ENCODE peak calls at places on chromosomes 7 and 10, in five cellular contexts. B, L, X, D and P are unnamed samples.

GRCh38 chr7:47304727-47305719 is 276.9 kb downstream of the TNS3 start:
- DNase-seq in B (no peak), L (no peak), X (no peak), D (no peak), P (no peak)

GRCh38 chr7:130649004-130649790 is 19.4 kb downstream of the COPG2 start:
- DNase-seq in B (no peak), L (peak; percentile 63), X (no peak), D (no peak), P (no peak)

GRCh38 chr10:43218206-43218950 is 48.5 kb downstream of the RASGEF1A start:
- DNase-seq in B (no peak), L (no peak), X (no peak), D (no peak), P (no peak)

GRCh38 chr7:4665661-4666060 is 16.4 kb upstream of the FOXK1 start:
- DNase-seq in B (no peak), L (no peak), X (peak; percentile 80), D (no peak), P (no peak)

GRCh38 chr10:15046626-15047025 is 2.9 kb downstream of the OLAH start:
- DNase-seq in B (no peak), L (no peak), X (no peak), D (no peak), P (no peak)

GRCh38 chr7:4788627-4789189 is 13.3 kb downstream of the AP5Z1 start:
- DNase-seq in B (no peak), L (no peak), X (no peak), D (no peak), P (no peak)

GRCh38 chr10:17784701-17785100 is 24.4 kb upstream of the MRC1 start:
- DNase-seq in B (no peak), L (no peak), X (peak; percentile 11), D (no peak), P (no peak)

GRCh38 chr10:111360260-111360925 is 283.6 kb downstream of the ADRA2A start:
- DNase-seq in B (peak; percentile 17), L (peak; percentile 23), X (no peak), D (peak; percentile 51), P (no peak)

GRCh38 chr7:28311670-28312069 is 100.6 kb upstream of the CREB5 start:
- DNase-seq in B (no peak), L (no peak), X (no peak), D (no peak), P (no peak)

GRCh38 chr7:35253680-35254495 is at the start of gene TBX20:
- DNase-seq in B (no peak), L (no peak), X (peak; percentile 35), D (peak; percentile 35), P (no peak)

GRCh38 chr7:55964261-55964801 is at the start of gene NIPSNAP2:
- DNase-seq in B (no peak), L (no peak), X (peak; percentile 44), D (peak; percentile 64), P (no peak)

GRCh38 chr10:88715517-88715916 is 9.5 kb downstream of the LIPK start:
- DNase-seq in B (no peak), L (no peak), X (no peak), D (no peak), P (no peak)

GRCh38 chr10:124588736-124589451 is 127.3 kb downstream of the LHPP start:
- DNase-seq in B (no peak), L (no peak), X (peak; percentile 22), D (peak; percentile 37), P (no peak)

GRCh38 chr10:6019796-6020195 is 42.4 kb downstream of the IL2RA start:
- DNase-seq in B (no peak), L (no peak), X (no peak), D (no peak), P (no peak)

GRCh38 chr10:30985552-30985951 is 46.1 kb downstream of the ZNF438 start:
- DNase-seq in B (no peak), L (no peak), X (peak; percentile 74), D (no peak), P (no peak)

GRCh38 chr7:101824440-101824839 is 7.0 kb downstream of the CUX1 start:
- DNase-seq in B (no peak), L (no peak), X (no peak), D (no peak), P (no peak)

GRCh38 chr7:77430927-77431326 is 14.8 kb upstream of the GSAP start:
- DNase-seq in B (no peak), L (no peak), X (no peak), D (no peak), P (no peak)

GRCh38 chr7:93728292-93728691 is 153.8 kb upstream of the CALCR start:
- DNase-seq in B (no peak), L (no peak), X (no peak), D (no peak), P (no peak)

GRCh38 chr7:35593896-35594295 is 101.0 kb downstream of the HERPUD2 start:
- DNase-seq in B (no peak), L (no peak), X (no peak), D (no peak), P (no peak)

GRCh38 chr10:48684792-48685651 is at the start of gene WDFY4:
- DNase-seq in B (no peak), L (no peak), X (no peak), D (no peak), P (no peak)

GRCh38 chr10:124977648-124978375 is 35.9 kb downstream of the ZRANB1 start:
- DNase-seq in B (no peak), L (no peak), X (no peak), D (no peak), P (no peak)

GRCh38 chr10:86311900-86312299 is 54.7 kb downstream of the GRID1 start:
- DNase-seq in B (no peak), L (no peak), X (no peak), D (no peak), P (no peak)

GRCh38 chr7:27392477-27392876 is 149.9 kb downstream of the EVX1 start:
- DNase-seq in B (no peak), L (no peak), X (no peak), D (no peak), P (no peak)

GRCh38 chr7:130628901-130629300 is 39.6 kb downstream of the COPG2 start:
- DNase-seq in B (no peak), L (no peak), X (no peak), D (no peak), P (no peak)

GRCh38 chr10:99395750-99396445 is 34.5 kb downstream of the GOT1 start:
- DNase-seq in B (no peak), L (no peak), X (peak; percentile 57), D (no peak), P (no peak)

GRCh38 chr10:17009228-17009700 is 120.3 kb downstream of the CUBN start:
- DNase-seq in B (no peak), L (no peak), X (peak; percentile 46), D (no peak), P (no peak)

GRCh38 chr10:77156406-77156879 is 481.2 kb downstream of the KCNMA1 start:
- DNase-seq in B (no peak), L (no peak), X (peak; percentile 83), D (no peak), P (no peak)

GRCh38 chr7:155457544-155458316 is at the start of gene EN2:
- DNase-seq in B (no peak), L (no peak), X (peak; percentile 6), D (no peak), P (no peak)

GRCh38 chr7:101673951-101674350 is 44.9 kb upstream of the MYL10 start:
- DNase-seq in B (no peak), L (no peak), X (no peak), D (no peak), P (no peak)

GRCh38 chr7:145774777-145775176 is 341.8 kb upstream of the CNTNAP2 start:
- DNase-seq in B (no peak), L (no peak), X (no peak), D (no peak), P (no peak)
- TF ChIP-seq POLR2AphosphoS5 in B (no peak), L (no peak), X (no peak), D (no peak), P (no peak)

GRCh38 chr7:68074242-68074641 is 1077.6 kb downstream of the TYW1 start:
- DNase-seq in B (no peak), L (no peak), X (no peak), D (no peak), P (no peak)

GRCh38 chr7:68073701-68074100 is 1077.1 kb downstream of the TYW1 start:
- DNase-seq in B (no peak), L (no peak), X (no peak), D (no peak), P (no peak)

DNA sequence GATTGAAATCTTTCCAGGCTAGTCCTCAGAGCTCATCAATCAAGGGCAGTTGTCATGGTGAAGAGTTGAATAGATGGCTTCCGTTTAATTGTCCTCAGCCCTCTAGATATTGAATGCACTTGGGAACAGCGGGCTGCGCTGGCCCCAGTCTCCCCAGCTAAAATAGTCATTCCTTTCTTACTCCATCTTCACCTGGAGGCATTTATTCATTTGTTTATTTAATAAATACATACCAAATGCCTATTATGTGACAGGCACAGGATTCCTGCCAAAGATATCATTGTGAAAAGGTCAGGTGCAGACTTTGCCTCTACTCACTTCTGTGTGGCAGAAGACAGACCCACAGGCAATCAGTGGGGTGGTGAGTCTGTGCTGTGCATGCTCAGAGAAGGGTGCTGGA is 1081.7 kb downstream of the TYW1 start:
- DNase-seq in B (no peak), L (no peak), X (no peak), D (no peak), P (no peak)
- H3K9me3 ChIP-seq in B (no peaks in the 10 kb centered on the region), L (no peaks in the 10 kb centered on the region), X (peaks cover 5% of the 10 kb centered on the region), D (no peaks in the 10 kb centered on the region), P (no peaks in the 10 kb centered on the region)

GRCh38 chr10:21053953-21054352 is 156.8 kb upstream of the NEBL start:
- DNase-seq in B (no peak), L (no peak), X (no peak), D (no peak), P (no peak)

GRCh38 chr10:21049482-21049881 is 152.4 kb upstream of the NEBL start:
- DNase-seq in B (no peak), L (no peak), X (no peak), D (no peak), P (no peak)

GRCh38 chr10:21055339-21056135 is 158.4 kb upstream of the NEBL start:
- DNase-seq in B (no peak), L (no peak), X (no peak), D (no peak), P (no peak)

GRCh38 chr10:21052709-21053104 is 155.6 kb upstream of the NEBL start:
- DNase-seq in B (no peak), L (no peak), X (no peak), D (no peak), P (no peak)

DNA sequence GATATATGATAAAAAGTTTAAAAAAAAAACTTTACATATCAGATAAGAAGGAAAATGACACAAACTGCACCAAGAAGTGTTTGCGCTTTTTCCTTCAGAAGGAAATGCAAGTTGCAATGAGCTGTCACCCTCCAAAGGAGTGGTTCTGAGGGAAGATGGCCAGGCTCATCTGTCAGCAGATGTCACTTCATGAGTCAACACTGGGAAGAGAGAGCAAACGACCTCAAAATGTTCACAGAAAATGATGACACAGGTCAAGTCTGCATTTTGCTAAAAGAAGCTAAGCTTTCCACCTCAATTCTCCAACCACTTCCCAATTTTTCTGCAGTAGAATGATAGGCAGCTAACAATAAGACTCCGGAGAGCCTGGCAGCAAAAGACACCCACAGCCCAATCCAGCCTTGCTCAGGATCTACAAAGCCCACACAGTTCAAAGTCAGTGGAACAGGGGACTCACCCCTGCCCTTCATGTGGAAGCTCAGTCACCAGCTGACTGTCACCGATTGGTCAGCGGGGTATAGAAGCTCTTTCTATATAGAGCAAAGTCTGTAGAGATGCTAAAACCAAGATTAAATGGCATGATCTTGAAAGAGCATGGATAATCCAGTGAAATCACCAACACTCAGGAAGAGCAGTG is 155.1 kb upstream of the NEBL start:
- DNase-seq in B (no peak), L (no peak), X (no peak), D (no peak), P (no peak)
- TF ChIP-seq POLR2AphosphoS5 in B (no peak), L (no peak), X (no peak), D (no peak), P (no peak)

GRCh38 chr10:131074682-131075081 is 236.8 kb downstream of the TCERG1L start:
- DNase-seq in B (no peak), L (no peak), X (no peak), D (no peak), P (no peak)
- H3K9me3 ChIP-seq in B (no peaks in the 10 kb centered on the region), L (no peaks in the 10 kb centered on the region), X (peaks cover 8% of the 10 kb centered on the region), D (no peaks in the 10 kb centered on the region), P (no peaks in the 10 kb centered on the region)